ENCODE peak calls at places on chromosomes 2 and 18, in nine cellular contexts. C is T-helper 2 cell; Z is coronary artery; T is activated CD4-positive, CD25-positive, alpha-beta regulatory T cell; R is Calu3; E is M059J; F is right lobe of liver; O is GOT3; I is EL. M is an unnamed sample.

GRCh38 chr2:23363831-23364230 is 21.1 kb upstream of the KLHL29 start:
- DNase-seq in C (no peak), R (no peak), E (peak; percentile 60), Z (no peak), F (no peak), I (peak; percentile 72), O (no peak), T (no peak), M (no peak)

GRCh38 chr18:31185551-31185950 is 22.9 kb upstream of the DSC1 start:
- DNase-seq in E (no peak), O (no peak), R (no peak), Z (no peak), T (no peak), I (no peak), F (no peak), C (no peak), M (no peak)

GRCh38 chr18:75167759-75168211 is 41.2 kb downstream of the PTGR3 start:
- DNase-seq in Z (peak; percentile 64), I (no peak), R (no peak), C (no peak), O (no peak), T (no peak), E (no peak), F (no peak), M (no peak)

GRCh38 chr2:172219201-172219600 is 116.5 kb upstream of the DLX2 start:
- DNase-seq in R (no peak), C (no peak), Z (no peak), O (no peak), E (no peak), T (no peak), F (no peak), I (no peak), M (no peak)

GRCh38 chr2:110657721-110658305 is 20.1 kb downstream of the BUB1 start:
- DNase-seq in R (peak; percentile 61), F (no peak), C (no peak), T (no peak), I (no peak), O (no peak), E (no peak), Z (no peak), M (no peak)

GRCh38 chr2:160252278-160252887 is 52.3 kb upstream of the ITGB6 start:
- DNase-seq in E (peak; percentile 58), Z (no peak), F (no peak), I (peak; percentile 41), O (no peak), T (no peak), C (no peak), R (no peak), M (no peak)

GRCh38 chr2:65017335-65017734 is 28.1 kb downstream of the SLC1A4 start:
- DNase-seq in C (no peak), T (no peak), R (no peak), F (no peak), O (no peak), E (no peak), Z (no peak), I (no peak), M (no peak)

GRCh38 chr18:59874166-59874565 is 25.6 kb upstream of the PMAIP1 start:
- DNase-seq in R (no peak), C (no peak), I (peak; percentile 93), E (peak; percentile 97), O (no peak), Z (no peak), F (no peak), T (no peak), M (no peak)

GRCh38 chr18:56645415-56646016 is 5.6 kb upstream of the WDR7 start:
- DNase-seq in I (no peak), C (no peak), Z (no peak), R (no peak), E (no peak), O (no peak), T (no peak), F (no peak), M (no peak)

GRCh38 chr2:207073791-207074678 is 91.7 kb downstream of the KLF7 start:
- DNase-seq in C (no peak), R (no peak), F (no peak), O (no peak), E (no peak), I (peak; percentile 18), Z (no peak), T (peak; percentile 2), M (no peak)

GRCh38 chr2:129092871-129093385 is 774.3 kb upstream of the HS6ST1 start:
- DNase-seq in I (no peak), E (peak; percentile 1), F (no peak), R (no peak), Z (no peak), C (no peak), O (no peak), T (no peak), M (no peak)

GRCh38 chr2:106562826-106563594 is 75.8 kb downstream of the CD8B2 start:
- DNase-seq in T (no peak), E (no peak), C (no peak), Z (peak; percentile 61), I (no peak), O (no peak), R (peak; percentile 37), F (no peak), M (no peak)

GRCh38 chr2:17104454-17104853 is 413.8 kb downstream of the RAD51AP2 start:
- DNase-seq in E (peak; percentile 11), I (peak; percentile 18), F (no peak), O (no peak), Z (no peak), C (no peak), R (no peak), T (no peak), M (no peak)

GRCh38 chr18:73677458-73677857 is 470.2 kb downstream of the FBXO15 start:
- DNase-seq in C (no peak), T (no peak), Z (no peak), E (no peak), I (peak; percentile 21), F (no peak), R (no peak), O (no peak), M (no peak)

GRCh38 chr2:114684404-114684803 is 242.0 kb downstream of the DPP10 start:
- DNase-seq in T (no peak), F (no peak), E (no peak), C (no peak), I (no peak), R (no peak), Z (no peak), O (no peak), M (no peak)

GRCh38 chr2:33909945-33910344 is 310.8 kb upstream of the FAM98A start:
- DNase-seq in C (no peak), F (peak; percentile 62), Z (no peak), O (no peak), R (no peak), T (no peak), I (no peak), E (no peak), M (no peak)

GRCh38 chr2:234135750-234136221 is 85.3 kb downstream of the SPP2 start:
- DNase-seq in O (peak; percentile 16), R (peak; percentile 80), E (peak; percentile 92), Z (no peak), F (peak; percentile 56), T (no peak), I (peak; percentile 74), C (peak; percentile 14), M (peak; percentile 66)

GRCh38 chr2:80020061-80020460 is 284.5 kb downstream of the LRRTM1 start:
- DNase-seq in E (no peak), Z (no peak), T (no peak), F (no peak), I (no peak), R (no peak), C (no peak), O (no peak), M (no peak)

GRCh38 chr2:100780203-100781008 is 39.5 kb upstream of the NPAS2 start:
- DNase-seq in T (no peak), I (no peak), Z (no peak), R (peak; percentile 75), C (no peak), F (peak; percentile 71), E (peak; percentile 72), O (no peak), M (no peak)

GRCh38 chr18:34901299-34901698 is 139.9 kb upstream of the MAPRE2 start:
- DNase-seq in F (no peak), C (no peak), Z (no peak), O (no peak), I (no peak), E (no peak), R (no peak), T (no peak), M (no peak)

GRCh38 chr18:7876354-7876753 is 309.2 kb downstream of the PTPRM start:
- DNase-seq in R (no peak), E (no peak), I (no peak), Z (no peak), T (no peak), O (no peak), C (no peak), F (no peak), M (no peak)

GRCh38 chr2:170235860-170236638 is 58.1 kb downstream of the MYO3B start:
- DNase-seq in C (no peak), T (no peak), E (peak; percentile 47), I (peak; percentile 45), F (no peak), R (peak; percentile 45), O (peak; percentile 21), Z (no peak), M (no peak)

GRCh38 chr2:159798376-159798724 is 342 bp upstream of the CD302 start:
- DNase-seq in E (no peak), F (no peak), Z (no peak), C (no peak), I (no peak), T (no peak), O (no peak), R (no peak), M (no peak)

GRCh38 chr2:6896930-6897759 is 19.6 kb downstream of the RSAD2 start:
- DNase-seq in I (peak; percentile 16), O (no peak), T (no peak), Z (no peak), R (no peak), E (peak; percentile 44), F (no peak), C (no peak), M (no peak)

GRCh38 chr2:29047083-29047840 is 27.1 kb downstream of the PCARE start:
- DNase-seq in E (no peak), T (no peak), F (no peak), I (no peak), Z (no peak), R (no peak), O (no peak), C (no peak), M (no peak)

GRCh38 chr2:147553743-147554142 is 291.1 kb upstream of the ACVR2A start:
- DNase-seq in C (no peak), F (no peak), R (no peak), E (no peak), T (no peak), O (no peak), Z (no peak), I (no peak), M (no peak)

GRCh38 chr2:218397502-218398436 is 1.9 kb upstream of the CTDSP1 start:
- DNase-seq in F (peak; percentile 91), R (no peak), O (no peak), E (peak; percentile 90), C (peak; percentile 53), Z (peak; percentile 89), I (peak; percentile 86), T (peak; percentile 25), M (peak; percentile 89)

M was measured in lower lobe of right lung.